ENCODE peak calls at places on chromosomes 12 and 14, in seven cellular contexts. R is upper lobe of right lung; N is dermis microvascular lymphatic vessel endothelial cell; W is NB4; E is HL-60; K is CD4-positive, CD25-positive, alpha-beta regulatory T cell; P is stimulated activated effector memory CD8-positive, alpha-beta T cell treated with anti-CD3 and anti-CD28 coated beads, Interleukin-12 subunit alpha, Interleukin-12 subunit beta, amount 100 ng/mL, for 72 hours. G is an unnamed sample.

GRCh38 chr12:31558521-31558920 is 32.4 kb downstream of the DENND5B start:
- DNase-seq in E (no peak), R (no peak), K (no peak), W (no peak), P (no peak), N (no peak), G (no peak)

GRCh38 chr14:55245657-55246268 is 25.5 kb upstream of the FBXO34 start:
- DNase-seq in K (peak), E (peak), N (peak), W (peak), R (no peak), P (no peak), G (peak)

GRCh38 chr14:100305446-100306255 is 593 bp downstream of the SLC25A29 start:
- DNase-seq in K (peak), R (peak), N (no peak), W (peak), E (peak), P (peak), G (peak)

GRCh38 chr12:96445743-96446655 is 43.4 kb upstream of the CFAP54 start:
- DNase-seq in K (peak), E (no peak), P (peak), R (no peak), N (peak), W (peak), G (peak)

GRCh38 chr14:92846162-92846897 is 52.2 kb downstream of the GOLGA5 start:
- DNase-seq in N (peak), R (no peak), E (peak), P (no peak), W (peak), K (no peak), G (peak)

GRCh38 chr12:104792570-104792969 is 165.5 kb downstream of the SLC41A2 start:
- DNase-seq in K (no peak), P (no peak), W (no peak), N (no peak), E (no peak), R (no peak), G (peak)

GRCh38 chr12:70885952-70886351 is 34.6 kb downstream of the PTPRR start:
- DNase-seq in N (no peak), R (no peak), E (no peak), K (no peak), W (no peak), P (no peak), G (no peak)

GRCh38 chr14:54106802-54107377 is 150.3 kb upstream of the BMP4 start:
- DNase-seq in N (no peak), E (no peak), W (no peak), P (no peak), K (no peak), R (no peak), G (no peak)

GRCh38 chr14:63435838-63436237 is 107.3 kb downstream of the PPP2R5E start:
- DNase-seq in P (no peak), N (no peak), K (no peak), W (no peak), E (no peak), R (peak), G (no peak)

GRCh38 chr12:115060477-115061168 is 376.6 kb upstream of the TBX3 start:
- DNase-seq in K (no peak), R (no peak), E (no peak), W (no peak), N (no peak), P (no peak), G (no peak)

GRCh38 chr14:20610002-20610765 is 19.0 kb upstream of the RNASE12 start:
- DNase-seq in P (peak), R (peak), E (peak), W (peak), K (peak), N (peak), G (peak)

GRCh38 chr12:33427071-33427470 is 12.5 kb downstream of the SYT10 start:
- DNase-seq in R (no peak), E (peak), W (peak), N (no peak), K (no peak), P (no peak), G (peak)

GRCh38 chr12:64682572-64683277 is 72.4 kb downstream of the RASSF3 start:
- DNase-seq in K (no peak), W (peak), E (no peak), N (peak), R (no peak), P (no peak), G (no peak)

GRCh38 chr12:4201333-4202105 is 72.0 kb upstream of the CCND2 start:
- DNase-seq in P (no peak), N (no peak), K (no peak), R (no peak), W (no peak), E (peak), G (no peak)

GRCh38 chr12:91913124-91913523 is 232.5 kb downstream of the BTG1 start:
- DNase-seq in K (no peak), E (no peak), N (no peak), W (no peak), P (no peak), R (no peak), G (no peak)

G was measured in RKO.